ENCODE peak calls at places on chromosomes 3 and 15, in four cellular contexts. G, Z, Q and K are unnamed samples.

GRCh38 chr3:171186383-171186782 is 159.9 kb upstream of the SLC2A2 start:
- DNase-seq in G (no peak), Z (no peak), Q (no peak), K (no peak)

GRCh38 chr3:82085356-82085755 is 323.9 kb upstream of the GBE1 start:
- DNase-seq in G (no peak), Z (peak), Q (no peak), K (peak)

GRCh38 chr15:39788108-39788507 is 5.5 kb upstream of the FSIP1 start:
- DNase-seq in G (no peak), Z (peak), Q (no peak), K (peak)

GRCh38 chr3:128801779-128802369 is 75.9 kb downstream of the RAB7A start:
- DNase-seq in G (no peak), Z (no peak), Q (no peak), K (no peak)

GRCh38 chr3:197002701-197003454 is 26.7 kb downstream of the MELTF start:
- DNase-seq in G (peak), Z (peak), Q (peak), K (peak)

GRCh38 chr15:86624261-86625036 is 544.8 kb downstream of the AGBL1 start:
- DNase-seq in G (peak), Z (peak), Q (peak), K (peak)

GRCh38 chr3:108022316-108023150 is 68.3 kb downstream of the CD47 start:
- DNase-seq in G (peak), Z (peak), Q (no peak), K (no peak)

GRCh38 chr15:25701716-25702465 is 161.2 kb downstream of the ATP10A start:
- DNase-seq in G (no peak), Z (no peak), Q (no peak), K (peak)

GRCh38 chr3:174931473-174931872 is 72.3 kb downstream of the NAALADL2 start:
- DNase-seq in G (no peak), Z (peak), Q (no peak), K (no peak)

GRCh38 chr15:97993310-97993738 is 32.8 kb downstream of the ARRDC4 start:
- DNase-seq in G (no peak), Z (no peak), Q (no peak), K (no peak)

GRCh38 chr15:45118996-45119395 is 4.9 kb downstream of the DUOXA2 start:
- DNase-seq in G (no peak), Z (no peak), Q (no peak), K (no peak)

GRCh38 chr3:185827595-185828344 is 2.9 kb upstream of the IGF2BP2 start:
- DNase-seq in G (no peak), Z (no peak), Q (no peak), K (no peak)

GRCh38 chr3:125129512-125129962 is 73.7 kb upstream of the HEG1 start:
- DNase-seq in G (no peak), Z (peak), Q (no peak), K (peak)

GRCh38 chr15:86608461-86608860 is 528.8 kb downstream of the AGBL1 start:
- DNase-seq in G (no peak), Z (no peak), Q (peak), K (peak)

GRCh38 chr3:174125267-174125844 is 727.8 kb downstream of the NLGN1 start:
- DNase-seq in G (peak), Z (peak), Q (peak), K (peak)

GRCh38 chr3:99499235-99499798 is 139.1 kb upstream of the COL8A1 start:
- DNase-seq in G (peak), Z (peak), Q (peak), K (peak)

GRCh38 chr3:57559526-57559925 is 3.5 kb downstream of the PDE12 start:
- DNase-seq in G (no peak), Z (peak), Q (no peak), K (no peak)

GRCh38 chr3:4571690-4572334 is 78.7 kb downstream of the ITPR1 start:
- DNase-seq in G (no peak), Z (peak), Q (peak), K (no peak)

GRCh38 chr15:98713585-98714001 is 65.3 kb downstream of the IGF1R start:
- DNase-seq in G (no peak), Z (no peak), Q (no peak), K (no peak)

GRCh38 chr3:102400766-102401165 is 34.0 kb upstream of the ZPLD1 start:
- DNase-seq in G (no peak), Z (peak), Q (no peak), K (peak)

GRCh38 chr15:70632981-70633380 is 130.4 kb downstream of the UACA start:
- DNase-seq in G (no peak), Z (no peak), Q (peak), K (no peak)

GRCh38 chr15:53401503-53401902 is 358.0 kb downstream of the WDR72 start:
- DNase-seq in G (no peak), Z (no peak), Q (no peak), K (no peak)

GRCh38 chr15:53869044-53869805 is 109.0 kb upstream of the UNC13C start:
- DNase-seq in G (no peak), Z (no peak), Q (peak), K (no peak)

GRCh38 chr15:42344763-42345162 is 14.5 kb upstream of the CAPN3 start:
- DNase-seq in G (no peak), Z (peak), Q (no peak), K (peak)

GRCh38 chr3:46632792-46633191 is 20.5 kb downstream of the FAM240A start:
- DNase-seq in G (no peak), Z (no peak), Q (no peak), K (no peak)

GRCh38 chr3:159219231-159219630 is 417.4 kb downstream of the MFSD1 start:
- DNase-seq in G (no peak), Z (no peak), Q (no peak), K (no peak)

GRCh38 chr3:147298511-147298982 is 107.8 kb downstream of the ZIC4 start:
- DNase-seq in G (no peak), Z (peak), Q (no peak), K (peak)

GRCh38 chr3:197256836-197257444 is 41.5 kb downstream of the DLG1 start:
- DNase-seq in G (peak), Z (peak), Q (peak), K (peak)

GRCh38 chr3:81761904-81762565 is 590 bp upstream of the GBE1 start:
- DNase-seq in G (peak), Z (peak), Q (no peak), K (no peak)

GRCh38 chr3:101963902-101964362 is 114.6 kb downstream of the NFKBIZ start:
- DNase-seq in G (no peak), Z (peak), Q (no peak), K (peak)

GRCh38 chr3:34381243-34381642 is 582.8 kb downstream of the PDCD6IP start:
- DNase-seq in G (no peak), Z (no peak), Q (no peak), K (no peak)

GRCh38 chr3:106421928-106422327 is 553.1 kb upstream of the CBLB start:
- DNase-seq in G (no peak), Z (peak), Q (no peak), K (peak)

GRCh38 chr3:134350266-134350665 is 24.0 kb downstream of the AMOTL2 start:
- DNase-seq in G (no peak), Z (no peak), Q (no peak), K (no peak)

GRCh38 chr3:23959147-23959900 is 14.2 kb downstream of the NR1D2 start:
- DNase-seq in G (no peak), Z (peak), Q (no peak), K (peak)

GRCh38 chr3:142019794-142020320 is 129.5 kb downstream of the TFDP2 start:
- DNase-seq in G (no peak), Z (peak), Q (no peak), K (peak)

GRCh38 chr15:56782306-56782705 is 49.0 kb upstream of the ZNF280D start:
- DNase-seq in G (no peak), Z (no peak), Q (no peak), K (no peak)
- H3K4me3 ChIP-seq in G (no peak), Z (no peak), Q (no peak), K (no peak)

GRCh38 chr3:73602171-73602570 is 22.6 kb downstream of the PDZRN3 start:
- DNase-seq in G (no peak), Z (peak), Q (no peak), K (peak)
- H3K4me3 ChIP-seq in G (no peak), Z (no peak), Q (no peak), K (no peak)

DNA sequence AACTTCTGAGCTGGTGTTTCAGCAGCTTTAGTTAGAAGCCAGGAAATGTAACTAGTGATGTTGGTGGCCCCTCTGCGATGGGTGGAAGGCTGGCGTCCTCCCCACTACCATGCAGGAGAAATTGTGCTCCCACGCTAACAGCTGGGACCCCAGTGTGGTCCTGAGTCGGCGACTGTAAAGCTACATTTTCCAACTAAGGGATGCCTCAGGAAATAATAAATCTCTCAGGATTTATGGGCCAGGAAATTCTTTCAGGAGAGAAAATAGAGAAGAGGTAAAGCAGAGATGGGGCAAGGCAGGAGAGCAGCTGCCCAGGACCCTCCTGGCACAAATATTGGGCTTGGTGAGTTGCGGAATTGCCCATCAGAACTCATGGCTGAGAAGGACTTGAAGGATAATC is 186.9 kb downstream of the OPA1 start:
- DNase-seq in G (no peak), Z (no peak), Q (no peak), K (no peak)
- H3K4me3 ChIP-seq in G (no peak), Z (no peak), Q (no peak), K (no peak)

GRCh38 chr15:68755731-68756130 is 65.0 kb downstream of the ANP32A start:
- DNase-seq in G (no peak), Z (no peak), Q (no peak), K (no peak)
- H3K4me3 ChIP-seq in G (no peak), Z (no peak), Q (no peak), K (no peak)

GRCh38 chr15:72230197-72231065 is 559 bp downstream of the PKM start:
- DNase-seq in G (peak), Z (peak), Q (peak), K (peak)

GRCh38 chr15:72227192-72227586 is 3.8 kb downstream of the PKM start:
- DNase-seq in G (no peak), Z (peak), Q (no peak), K (peak)

GRCh38 chr15:72229076-72229946 is 1.7 kb downstream of the PKM start:
- DNase-seq in G (peak), Z (peak), Q (no peak), K (no peak)

GRCh38 chr15:72229947-72230196 is 1.1 kb downstream of the PKM start:
- DNase-seq in G (no peak), Z (no peak), Q (no peak), K (no peak)

DNA sequence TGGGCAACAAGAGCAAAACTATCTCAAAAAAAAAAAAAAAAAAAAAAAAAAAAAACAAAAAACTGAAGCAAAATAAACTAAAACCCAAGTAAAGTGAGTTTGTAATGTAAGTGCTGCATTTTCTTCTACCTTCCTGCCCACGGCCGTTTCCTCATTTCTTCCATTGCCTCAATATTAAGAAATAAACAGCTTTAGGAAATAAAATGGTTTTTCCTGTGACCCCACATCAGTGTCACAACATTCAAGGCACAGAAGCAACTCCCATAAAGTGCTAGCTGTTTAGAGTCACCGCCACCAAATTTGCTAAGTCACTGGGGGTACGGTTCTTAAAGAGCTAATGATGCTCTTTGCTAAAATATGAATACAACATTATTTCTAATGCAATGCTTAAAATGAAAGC is 3.3 kb downstream of the PKM start:
- DNase-seq in G (no peak), Z (no peak), Q (no peak), K (no peak)
- H3K4me3 ChIP-seq in G (peak), Z (peak), Q (peak), K (peak)

DNA sequence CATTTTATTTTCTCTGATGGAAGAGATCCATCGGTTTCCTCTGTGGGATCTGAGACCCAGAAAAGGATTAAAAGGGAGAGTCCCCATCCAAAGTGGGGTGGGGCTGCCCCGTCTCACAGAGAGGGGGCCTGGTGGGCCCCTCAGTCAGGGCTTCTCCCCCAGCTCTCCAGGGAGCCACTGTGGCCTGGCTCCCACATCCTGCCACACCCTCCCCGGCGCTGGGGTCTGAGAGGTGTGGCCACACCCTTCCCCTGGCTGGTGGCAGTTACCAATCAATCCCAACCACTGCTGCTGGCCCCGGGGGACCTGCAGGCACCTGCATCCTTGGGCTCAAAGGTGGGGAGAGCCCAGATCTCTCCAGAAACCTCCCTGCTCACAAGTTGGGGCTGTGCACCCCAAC is 161.8 kb upstream of the IQSEC1 start:
- DNase-seq in G (no peak), Z (no peak), Q (no peak), K (no peak)
- H3K4me3 ChIP-seq in G (no peak), Z (no peak), Q (no peak), K (no peak)

DNA sequence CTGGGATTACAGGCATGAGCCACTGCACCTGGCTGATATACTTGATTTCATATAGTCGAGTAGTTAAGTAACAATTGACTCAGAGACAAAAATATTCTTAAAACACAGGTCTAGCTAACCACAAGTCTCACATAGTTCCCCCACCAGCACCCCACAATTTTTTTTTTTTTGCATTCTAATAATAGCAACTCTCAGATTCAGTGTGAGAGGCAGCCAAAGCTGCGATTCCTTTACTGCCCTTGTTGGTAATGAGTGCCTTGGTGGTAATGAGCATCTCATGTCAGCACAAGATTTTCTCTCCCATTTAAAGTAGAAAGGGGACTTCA is 72.5 kb downstream of the WWTR1 start:
- DNase-seq in G (no peak), Z (no peak), Q (no peak), K (no peak)
- H3K4me3 ChIP-seq in G (no peak), Z (no peak), Q (no peak), K (no peak)

GRCh38 chr15:33154366-33155166 is 39.9 kb downstream of the FMN1 start:
- DNase-seq in G (no peak), Z (peak), Q (no peak), K (peak)
- H3K4me3 ChIP-seq in G (no peak), Z (no peak), Q (no peak), K (no peak)

GRCh38 chr3:42068303-42069088 is 22.7 kb upstream of the TRAK1 start:
- DNase-seq in G (no peak), Z (no peak), Q (no peak), K (no peak)
- H3K4me3 ChIP-seq in G (no peak), Z (no peak), Q (no peak), K (no peak)

GRCh38 chr3:51338632-51339031 is 46.5 kb upstream of the MANF start:
- DNase-seq in G (no peak), Z (no peak), Q (no peak), K (no peak)

GRCh38 chr3:51337666-51338065 is 47.4 kb upstream of the MANF start:
- DNase-seq in G (no peak), Z (no peak), Q (no peak), K (no peak)

GRCh38 chr3:51343918-51344687 is 41.0 kb upstream of the MANF start:
- DNase-seq in G (no peak), Z (peak), Q (no peak), K (peak)

GRCh38 chr3:51340989-51341636 is 44.0 kb upstream of the MANF start:
- DNase-seq in G (no peak), Z (peak), Q (peak), K (no peak)

GRCh38 chr3:51340311-51340829 is 44.7 kb upstream of the MANF start:
- DNase-seq in G (no peak), Z (peak), Q (no peak), K (peak)
- H3K4me3 ChIP-seq in G (no peak), Z (no peak), Q (no peak), K (no peak)